ENCODE peak calls at places on chromosomes 16 and 17, in nine cellular contexts. D, K, T, R, U, S, Z, L and X are unnamed samples.
A peak's percentile ranks its signal among the peaks of the same experiment; 100 is the strongest.

GRCh38 chr16:769934-770333 is 9.4 kb downstream of the MSLN start:
- DNase-seq in L (no peak), S (no peak), Z (no peak), R (no peak), U (no peak), D (no peak), T (no peak), K (no peak), X (no peak)

GRCh38 chr16:14309906-14310305 is 238.8 kb downstream of the MRTFB start:
- DNase-seq in S (no peak), U (no peak), L (no peak), T (no peak), K (no peak), D (no peak), Z (no peak), R (no peak), X (no peak)

GRCh38 chr17:66523378-66524174 is 221.2 kb downstream of the PRKCA start:
- DNase-seq in D (no peak), S (no peak), T (no peak), K (no peak), Z (no peak), R (no peak), U (no peak), L (no peak), X (no peak)

GRCh38 chr16:89972244-89973234 is 24.0 kb downstream of the DEF8 start:
- DNase-seq in Z (peak; percentile 5), S (peak; percentile 87), R (peak; percentile 88), U (peak; percentile 99), K (peak; percentile 97), L (peak; percentile 86), D (peak; percentile 95), T (no peak), X (peak; percentile 85)

GRCh38 chr17:13562271-13562800 is 39.4 kb downstream of the HS3ST3A1 start:
- DNase-seq in K (no peak), Z (no peak), T (peak; percentile 89), S (no peak), U (no peak), R (no peak), L (no peak), D (peak; percentile 82), X (peak; percentile 85)

GRCh38 chr17:70521821-70522256 is 352.5 kb downstream of the KCNJ2 start:
- DNase-seq in D (no peak), L (no peak), Z (peak; percentile 86), S (no peak), U (no peak), T (no peak), R (no peak), K (no peak), X (no peak)

GRCh38 chr16:5020551-5020950 is 13.2 kb downstream of the NAGPA start:
- DNase-seq in L (no peak), S (no peak), R (no peak), D (no peak), K (no peak), U (peak; percentile 60), Z (no peak), T (no peak), X (no peak)

GRCh38 chr17:49968380-49969133 is 433 bp upstream of the DLX4 start:
- DNase-seq in K (peak; percentile 88), R (peak; percentile 95), L (peak; percentile 76), S (peak; percentile 46), Z (peak; percentile 83), U (peak; percentile 92), D (no peak), T (peak; percentile 33), X (peak; percentile 71)

GRCh38 chr16:25279491-25279890 is 21.8 kb upstream of the ZKSCAN2 start:
- DNase-seq in K (no peak), U (no peak), R (no peak), L (no peak), D (no peak), T (no peak), S (no peak), Z (no peak), X (no peak)

GRCh38 chr16:30065943-30066881 is 652 bp downstream of the ALDOA start:
- DNase-seq in K (no peak), L (no peak), T (no peak), R (peak; percentile 40), U (peak; percentile 93), S (no peak), D (no peak), Z (no peak), X (no peak)

GRCh38 chr17:51260960-51261958 is 913 bp downstream of the UTP18 start:
- DNase-seq in K (peak; percentile 92), Z (peak; percentile 84), T (no peak), U (no peak), D (peak; percentile 80), L (peak; percentile 57), R (peak; percentile 84), S (peak; percentile 73), X (peak; percentile 36)

GRCh38 chr16:66569827-66570405 is 3.7 kb downstream of the CMTM1 start:
- DNase-seq in T (no peak), R (no peak), D (no peak), K (no peak), U (no peak), S (no peak), Z (no peak), L (no peak), X (peak; percentile 59)

GRCh38 chr17:68455756-68456528 is 1.4 kb downstream of the WIPI1 start:
- DNase-seq in U (no peak), L (no peak), K (no peak), S (no peak), R (no peak), T (peak; percentile 86), D (no peak), Z (no peak), X (peak; percentile 48)

GRCh38 chr16:56611281-56611833 is 3.0 kb downstream of the MT2A start:
- DNase-seq in T (no peak), K (peak; percentile 72), U (no peak), D (no peak), L (no peak), R (no peak), S (no peak), Z (no peak), X (peak; percentile 25)

GRCh38 chr17:67585077-67585602 is 132.6 kb upstream of the NOL11 start:
- DNase-seq in T (no peak), U (no peak), R (no peak), D (no peak), L (no peak), K (no peak), Z (peak; percentile 98), S (no peak), X (peak; percentile 89)

GRCh38 chr17:50918933-50919296 is 52.8 kb upstream of the TOB1 start:
- DNase-seq in S (no peak), T (no peak), Z (no peak), D (no peak), K (peak; percentile 68), U (no peak), R (no peak), L (no peak), X (no peak)

GRCh38 chr16:30052671-30053372 is 12.7 kb upstream of the ALDOA start:
- DNase-seq in R (peak; percentile 94), S (peak; percentile 82), Z (peak; percentile 96), D (peak; percentile 97), L (peak; percentile 86), K (peak; percentile 98), T (peak; percentile 68), U (peak; percentile 98), X (peak; percentile 86)

GRCh38 chr17:51228177-51228576 is 31.7 kb downstream of the MBTD1 start:
- DNase-seq in Z (no peak), K (no peak), U (no peak), T (peak; percentile 10), L (no peak), D (no peak), S (no peak), R (no peak), X (no peak)